ENCODE peak calls at places on chromosomes 2 and 18, in nine cellular contexts. Q, P, J, T, X, U, H, E and F are unnamed samples.
A peak's percentile ranks its signal among the peaks of the same experiment; 100 is the strongest.

GRCh38 chr2:61162721-61163120 is 733 bp downstream of the C2orf74 start:
- DNase-seq in Q (no peak), P (no peak), J (no peak), T (no peak), X (no peak), U (no peak), H (no peak), E (no peak), F (no peak)

GRCh38 chr2:171260471-171261424 is 100.1 kb upstream of the TLK1 start:
- DNase-seq in Q (peak; percentile 19), P (no peak), J (no peak), T (no peak), X (no peak), U (no peak), H (no peak), E (no peak), F (no peak)

GRCh38 chr2:7963787-7964186 is 718.1 kb upstream of the ID2 start:
- DNase-seq in Q (no peak), P (no peak), J (no peak), T (no peak), X (no peak), U (no peak), H (no peak), E (no peak), F (no peak)

GRCh38 chr18:45916302-45916701 is 50.8 kb downstream of the EPG5 start:
- DNase-seq in Q (no peak), P (no peak), J (peak; percentile 5), T (no peak), X (no peak), U (no peak), H (no peak), E (no peak), F (no peak)

GRCh38 chr18:26655010-26655613 is 106.8 kb upstream of the KCTD1 start:
- DNase-seq in Q (no peak), P (no peak), J (no peak), T (no peak), X (no peak), U (no peak), H (no peak), E (no peak), F (no peak)

GRCh38 chr18:79400591-79401381 is 5.1 kb downstream of the NFATC1 start:
- DNase-seq in Q (no peak), P (peak; percentile 66), J (no peak), T (no peak), X (peak; percentile 83), U (no peak), H (peak; percentile 73), E (no peak), F (peak; percentile 56)

GRCh38 chr2:113720167-113720566 is 36.3 kb downstream of the SLC35F5 start:
- DNase-seq in Q (no peak), P (no peak), J (peak; percentile 19), T (peak; percentile 2), X (no peak), U (peak; percentile 33), H (no peak), E (peak; percentile 29), F (no peak)

GRCh38 chr2:214558341-214558740 is 147.5 kb downstream of the VWC2L start:
- DNase-seq in Q (no peak), P (no peak), J (no peak), T (no peak), X (no peak), U (no peak), H (no peak), E (no peak), F (no peak)

GRCh38 chr2:191439481-191439880 is 194.3 kb downstream of the MYO1B start:
- DNase-seq in Q (peak; percentile 55), P (no peak), J (no peak), T (no peak), X (no peak), U (no peak), H (no peak), E (no peak), F (no peak)

GRCh38 chr18:79439201-79440023 is 43.7 kb downstream of the NFATC1 start:
- DNase-seq in Q (peak; percentile 30), P (no peak), J (no peak), T (no peak), X (peak; percentile 66), U (no peak), H (no peak), E (no peak), F (peak; percentile 27)

GRCh38 chr2:223464071-223464470 is 138.1 kb downstream of the SCG2 start:
- DNase-seq in Q (no peak), P (no peak), J (no peak), T (peak; percentile 37), X (no peak), U (no peak), H (no peak), E (no peak), F (no peak)